ENCODE peak calls at places on chromosomes 1 and 21, in six cellular contexts. I, E, W, P, K and U are unnamed samples.

GRCh38 chr1:52670599-52670998 is 27.5 kb downstream of the COA7 start:
- DNase-seq in I (no peak), E (no peak), W (no peak), P (no peak), K (no peak), U (no peak)

GRCh38 chr21:45309541-45310381 is 22.1 kb upstream of the POFUT2 start:
- DNase-seq in I (no peak), E (peak), W (no peak), P (no peak), K (no peak), U (no peak)

GRCh38 chr1:233341117-233341516 is 13.6 kb downstream of the MAP3K21 start:
- DNase-seq in I (no peak), E (no peak), W (no peak), P (no peak), K (no peak), U (no peak)

GRCh38 chr1:157096881-157097280 is 2.7 kb downstream of the ETV3L start:
- DNase-seq in I (no peak), E (no peak), W (no peak), P (no peak), K (no peak), U (no peak)

GRCh38 chr1:241156231-241156965 is 200.6 kb downstream of the RGS7 start:
- DNase-seq in I (no peak), E (no peak), W (peak), P (no peak), K (no peak), U (no peak)

GRCh38 chr1:109643385-109644230 is 12.3 kb upstream of the GSTM4 start:
- DNase-seq in I (peak), E (peak), W (peak), P (peak), K (peak), U (peak)

GRCh38 chr1:26360051-26360806 is 6.3 kb upstream of the CRYBG2 start:
- DNase-seq in I (no peak), E (peak), W (no peak), P (no peak), K (peak), U (peak)

GRCh38 chr1:118786454-118787155 is 201.5 kb downstream of the TBX15 start:
- DNase-seq in I (no peak), E (no peak), W (no peak), P (no peak), K (no peak), U (no peak)